ENCODE peak calls at places on chromosomes 11 and 22, in eight cellular contexts. One of them, this sample, is unnamed.

GRCh38 chr11:33045551-33046255 is 6.3 kb downstream of the TCP11L1 start:
- DNase-seq in hippocampal formation: no peak
- DNase-seq in ureter: no peak
- DNase-seq in T follicular helper cell: no peak
- DNase-seq in substantia nigra: no peak
- DNase-seq in H7: no peak
- DNase-seq in astrocyte of the spinal cord: no peak
- DNase-seq in tibial artery: no peak
- DNase-seq in this sample: no peak

GRCh38 chr11:69284081-69284511 is 9.9 kb upstream of the MYEOV start:
- DNase-seq in substantia nigra: no peak
- DNase-seq in H7: no peak
- DNase-seq in hippocampal formation: no peak
- DNase-seq in T follicular helper cell: no peak
- DNase-seq in astrocyte of the spinal cord: no peak
- DNase-seq in tibial artery: no peak
- DNase-seq in ureter: no peak
- DNase-seq in this sample: no peak

GRCh38 chr11:100805509-100806199 is 118.6 kb downstream of the ARHGAP42 start:
- DNase-seq in substantia nigra: no peak
- DNase-seq in tibial artery: no peak
- DNase-seq in astrocyte of the spinal cord: peak
- DNase-seq in ureter: no peak
- DNase-seq in T follicular helper cell: no peak
- DNase-seq in H7: no peak
- DNase-seq in hippocampal formation: no peak
- DNase-seq in this sample: no peak

GRCh38 chr11:33324211-33324985 is 67.2 kb downstream of the HIPK3 start:
- DNase-seq in tibial artery: no peak
- DNase-seq in ureter: no peak
- DNase-seq in substantia nigra: no peak
- DNase-seq in hippocampal formation: no peak
- DNase-seq in T follicular helper cell: no peak
- DNase-seq in astrocyte of the spinal cord: no peak
- DNase-seq in H7: no peak
- DNase-seq in this sample: no peak

GRCh38 chr11:83140691-83141455 is 16.1 kb upstream of the PCF11 start:
- DNase-seq in ureter: no peak
- DNase-seq in H7: no peak
- DNase-seq in hippocampal formation: no peak
- DNase-seq in substantia nigra: no peak
- DNase-seq in tibial artery: no peak
- DNase-seq in T follicular helper cell: no peak
- DNase-seq in astrocyte of the spinal cord: no peak
- DNase-seq in this sample: peak

GRCh38 chr11:36409152-36409713 is 100.8 kb downstream of the TRAF6 start:
- DNase-seq in astrocyte of the spinal cord: peak
- DNase-seq in hippocampal formation: no peak
- DNase-seq in tibial artery: no peak
- DNase-seq in H7: no peak
- DNase-seq in ureter: no peak
- DNase-seq in substantia nigra: no peak
- DNase-seq in T follicular helper cell: no peak
- DNase-seq in this sample: peak

GRCh38 chr11:11478021-11478420 is 125.0 kb upstream of the CSNK2A3 start:
- DNase-seq in tibial artery: no peak
- DNase-seq in ureter: no peak
- DNase-seq in astrocyte of the spinal cord: no peak
- DNase-seq in T follicular helper cell: no peak
- DNase-seq in substantia nigra: no peak
- DNase-seq in H7: no peak
- DNase-seq in hippocampal formation: no peak
- DNase-seq in this sample: no peak

GRCh38 chr11:103091024-103091423 is 936 bp downstream of the DCUN1D5 start:
- DNase-seq in tibial artery: no peak
- DNase-seq in ureter: no peak
- DNase-seq in T follicular helper cell: no peak
- DNase-seq in substantia nigra: no peak
- DNase-seq in astrocyte of the spinal cord: peak
- DNase-seq in H7: peak
- DNase-seq in hippocampal formation: no peak
- DNase-seq in this sample: peak

GRCh38 chr22:23790819-23791736 is 4.3 kb downstream of the SMARCB1 start:
- DNase-seq in T follicular helper cell: no peak
- DNase-seq in astrocyte of the spinal cord: no peak
- DNase-seq in substantia nigra: no peak
- DNase-seq in ureter: no peak
- DNase-seq in H7: peak
- DNase-seq in tibial artery: no peak
- DNase-seq in hippocampal formation: no peak
- DNase-seq in this sample: no peak

GRCh38 chr11:47783087-47783610 is 16.0 kb upstream of the FNBP4 start:
- DNase-seq in hippocampal formation: no peak
- DNase-seq in ureter: no peak
- DNase-seq in substantia nigra: no peak
- DNase-seq in astrocyte of the spinal cord: no peak
- DNase-seq in H7: no peak
- DNase-seq in T follicular helper cell: no peak
- DNase-seq in tibial artery: no peak
- DNase-seq in this sample: no peak

GRCh38 chr22:48182896-48183805 is 1420.7 kb downstream of the TBC1D22A start:
- DNase-seq in substantia nigra: no peak
- DNase-seq in astrocyte of the spinal cord: no peak
- DNase-seq in ureter: no peak
- DNase-seq in hippocampal formation: no peak
- DNase-seq in tibial artery: no peak
- DNase-seq in H7: no peak
- DNase-seq in T follicular helper cell: no peak
- DNase-seq in this sample: no peak

GRCh38 chr22:45923812-45924211 is 53.1 kb downstream of the WNT7B start:
- DNase-seq in hippocampal formation: no peak
- DNase-seq in H7: no peak
- DNase-seq in ureter: no peak
- DNase-seq in T follicular helper cell: no peak
- DNase-seq in tibial artery: no peak
- DNase-seq in astrocyte of the spinal cord: no peak
- DNase-seq in substantia nigra: no peak
- DNase-seq in this sample: no peak

GRCh38 chr22:47435204-47435487 is 672.7 kb downstream of the TBC1D22A start:
- DNase-seq in hippocampal formation: no peak
- DNase-seq in tibial artery: no peak
- DNase-seq in substantia nigra: no peak
- DNase-seq in ureter: no peak
- DNase-seq in T follicular helper cell: no peak
- DNase-seq in astrocyte of the spinal cord: no peak
- DNase-seq in H7: no peak
- DNase-seq in this sample: no peak

GRCh38 chr11:71433648-71434450 is 14.3 kb downstream of the DHCR7 start:
- DNase-seq in H7: no peak
- DNase-seq in substantia nigra: no peak
- DNase-seq in hippocampal formation: no peak
- DNase-seq in astrocyte of the spinal cord: no peak
- DNase-seq in ureter: no peak
- DNase-seq in tibial artery: no peak
- DNase-seq in T follicular helper cell: no peak
- DNase-seq in this sample: no peak

GRCh38 chr22:27223317-27224177 is 566.2 kb downstream of the MIAT start:
- DNase-seq in ureter: no peak
- DNase-seq in astrocyte of the spinal cord: peak
- DNase-seq in T follicular helper cell: no peak
- DNase-seq in H7: no peak
- DNase-seq in hippocampal formation: no peak
- DNase-seq in substantia nigra: no peak
- DNase-seq in tibial artery: no peak
- DNase-seq in this sample: no peak

GRCh38 chr11:85182437-85183109 is 444.6 kb downstream of the DLG2 start:
- DNase-seq in T follicular helper cell: no peak
- DNase-seq in H7: peak
- DNase-seq in tibial artery: no peak
- DNase-seq in substantia nigra: peak
- DNase-seq in ureter: no peak
- DNase-seq in hippocampal formation: no peak
- DNase-seq in astrocyte of the spinal cord: peak
- DNase-seq in this sample: peak

GRCh38 chr11:65555693-65556231 is 2.4 kb downstream of the LTBP3 start:
- DNase-seq in H7: no peak
- DNase-seq in tibial artery: peak
- DNase-seq in astrocyte of the spinal cord: peak
- DNase-seq in substantia nigra: no peak
- DNase-seq in hippocampal formation: no peak
- DNase-seq in ureter: no peak
- DNase-seq in T follicular helper cell: no peak
- DNase-seq in this sample: no peak

GRCh38 chr22:28229566-28230483 is 310.8 kb upstream of the PITPNB start:
- DNase-seq in ureter: no peak
- DNase-seq in tibial artery: no peak
- DNase-seq in substantia nigra: no peak
- DNase-seq in astrocyte of the spinal cord: peak
- DNase-seq in H7: no peak
- DNase-seq in T follicular helper cell: no peak
- DNase-seq in hippocampal formation: no peak
- DNase-seq in this sample: no peak

GRCh38 chr11:33376331-33377099 is 119.3 kb downstream of the HIPK3 start:
- DNase-seq in astrocyte of the spinal cord: no peak
- DNase-seq in T follicular helper cell: no peak
- DNase-seq in tibial artery: no peak
- DNase-seq in hippocampal formation: no peak
- DNase-seq in substantia nigra: no peak
- DNase-seq in H7: peak
- DNase-seq in ureter: no peak
- DNase-seq in this sample: peak

GRCh38 chr11:765025-765801 is 12.1 kb downstream of the GATD1 start:
- DNase-seq in H7: peak
- DNase-seq in hippocampal formation: peak
- DNase-seq in tibial artery: peak
- DNase-seq in T follicular helper cell: peak
- DNase-seq in astrocyte of the spinal cord: peak
- DNase-seq in ureter: peak
- DNase-seq in substantia nigra: peak
- DNase-seq in this sample: peak

GRCh38 chr11:19674420-19674819 is 38.2 kb upstream of the NAV2 start:
- DNase-seq in substantia nigra: no peak
- DNase-seq in ureter: no peak
- DNase-seq in T follicular helper cell: no peak
- DNase-seq in hippocampal formation: no peak
- DNase-seq in tibial artery: no peak
- DNase-seq in H7: no peak
- DNase-seq in astrocyte of the spinal cord: no peak
- DNase-seq in this sample: no peak

GRCh38 chr11:126188332-126189108 is 22.9 kb downstream of the RPUSD4 start:
- DNase-seq in astrocyte of the spinal cord: no peak
- DNase-seq in T follicular helper cell: no peak
- DNase-seq in substantia nigra: no peak
- DNase-seq in ureter: no peak
- DNase-seq in hippocampal formation: no peak
- DNase-seq in H7: peak
- DNase-seq in tibial artery: no peak
- DNase-seq in this sample: peak

GRCh38 chr22:19620742-19621371 is 93.4 kb upstream of the SEPTIN5 start:
- DNase-seq in hippocampal formation: no peak
- DNase-seq in H7: no peak
- DNase-seq in T follicular helper cell: no peak
- DNase-seq in tibial artery: no peak
- DNase-seq in astrocyte of the spinal cord: peak
- DNase-seq in ureter: no peak
- DNase-seq in substantia nigra: no peak
- DNase-seq in this sample: no peak

GRCh38 chr11:23995891-23996290 is 501.0 kb upstream of the LUZP2 start:
- DNase-seq in astrocyte of the spinal cord: peak
- DNase-seq in substantia nigra: no peak
- DNase-seq in tibial artery: no peak
- DNase-seq in H7: no peak
- DNase-seq in hippocampal formation: no peak
- DNase-seq in ureter: no peak
- DNase-seq in T follicular helper cell: no peak
- DNase-seq in this sample: no peak

GRCh38 chr22:26835929-26836528 is 178.6 kb downstream of the MIAT start:
- DNase-seq in hippocampal formation: no peak
- DNase-seq in H7: peak
- DNase-seq in ureter: no peak
- DNase-seq in astrocyte of the spinal cord: peak
- DNase-seq in T follicular helper cell: peak
- DNase-seq in tibial artery: no peak
- DNase-seq in substantia nigra: no peak
- DNase-seq in this sample: peak

GRCh38 chr11:121671276-121672168 is 218.8 kb upstream of the SORL1-AS1 start:
- DNase-seq in tibial artery: no peak
- DNase-seq in H7: no peak
- DNase-seq in hippocampal formation: peak
- DNase-seq in T follicular helper cell: no peak
- DNase-seq in astrocyte of the spinal cord: peak
- DNase-seq in substantia nigra: peak
- DNase-seq in ureter: no peak
- DNase-seq in this sample: no peak

GRCh38 chr11:70491696-70492472 is 93.6 kb downstream of the CTTN start:
- DNase-seq in T follicular helper cell: no peak
- DNase-seq in H7: no peak
- DNase-seq in tibial artery: peak
- DNase-seq in hippocampal formation: no peak
- DNase-seq in substantia nigra: no peak
- DNase-seq in ureter: no peak
- DNase-seq in astrocyte of the spinal cord: no peak
- DNase-seq in this sample: no peak

GRCh38 chr11:27717377-27717776 is 17.1 kb upstream of the BDNF start:
- DNase-seq in ureter: no peak
- DNase-seq in astrocyte of the spinal cord: peak
- DNase-seq in H7: peak
- DNase-seq in tibial artery: no peak
- DNase-seq in hippocampal formation: no peak
- DNase-seq in substantia nigra: no peak
- DNase-seq in T follicular helper cell: no peak
- DNase-seq in this sample: no peak

GRCh38 chr22:36405671-36406070 is 17.9 kb upstream of the MYH9 start:
- DNase-seq in T follicular helper cell: no peak
- DNase-seq in substantia nigra: no peak
- DNase-seq in ureter: peak
- DNase-seq in tibial artery: peak
- DNase-seq in hippocampal formation: no peak
- DNase-seq in astrocyte of the spinal cord: no peak
- DNase-seq in H7: peak
- DNase-seq in this sample: peak

GRCh38 chr11:47056261-47056915 is 119.8 kb downstream of the CSTPP1 start:
- DNase-seq in hippocampal formation: no peak
- DNase-seq in T follicular helper cell: no peak
- DNase-seq in substantia nigra: no peak
- DNase-seq in ureter: no peak
- DNase-seq in tibial artery: no peak
- DNase-seq in H7: no peak
- DNase-seq in astrocyte of the spinal cord: peak
- DNase-seq in this sample: no peak

GRCh38 chr11:128367573-128367972 is 219.8 kb downstream of the ETS1 start:
- DNase-seq in tibial artery: no peak
- DNase-seq in H7: no peak
- DNase-seq in T follicular helper cell: no peak
- DNase-seq in substantia nigra: no peak
- DNase-seq in astrocyte of the spinal cord: no peak
- DNase-seq in ureter: no peak
- DNase-seq in hippocampal formation: no peak
- DNase-seq in this sample: peak

GRCh38 chr22:22728382-22728781 is 84.0 kb downstream of the GGTLC2 start:
- DNase-seq in tibial artery: no peak
- DNase-seq in H7: no peak
- DNase-seq in astrocyte of the spinal cord: no peak
- DNase-seq in hippocampal formation: no peak
- DNase-seq in T follicular helper cell: no peak
- DNase-seq in ureter: no peak
- DNase-seq in substantia nigra: no peak
- DNase-seq in this sample: no peak

GRCh38 chr11:117860139-117860538 is 16.3 kb downstream of the FXYD6 start:
- DNase-seq in astrocyte of the spinal cord: no peak
- DNase-seq in tibial artery: no peak
- DNase-seq in ureter: peak
- DNase-seq in substantia nigra: no peak
- DNase-seq in H7: no peak
- DNase-seq in T follicular helper cell: no peak
- DNase-seq in hippocampal formation: no peak
- DNase-seq in this sample: no peak

GRCh38 chr11:111378773-111379499 is at the start of gene POU2AF1:
- DNase-seq in astrocyte of the spinal cord: peak
- DNase-seq in T follicular helper cell: peak
- DNase-seq in substantia nigra: no peak
- DNase-seq in hippocampal formation: no peak
- DNase-seq in ureter: no peak
- DNase-seq in H7: peak
- DNase-seq in tibial artery: no peak
- DNase-seq in this sample: peak

This sample was measured in OCI-LY7.